ENCODE peak calls at places on chromosome 5, in seven cellular contexts. Q, K, L, U, F, X and T are unnamed samples.

GRCh38 chr5:179759961-179760541 is 27.4 kb downstream of the MAML1 start:
- ATAC-seq in Q (peak; percentile 58), K (peak; percentile 74), L (peak; percentile 69), U (peak; percentile 77), F (no peak), X (no peak), T (no peak)

GRCh38 chr5:79834420-79835219 is 145.0 kb downstream of the CMYA5 start:
- ATAC-seq in Q (no peak), K (peak; percentile 18), L (peak; percentile 10), U (no peak), F (no peak), X (no peak), T (no peak)

GRCh38 chr5:40396312-40396711 is 283.4 kb upstream of the PTGER4 start:
- ATAC-seq in Q (peak; percentile 44), K (no peak), L (no peak), U (no peak), F (no peak), X (no peak), T (no peak)

GRCh38 chr5:38731461-38731860 is 114.4 kb upstream of the OSMR start:
- ATAC-seq in Q (no peak), K (no peak), L (no peak), U (no peak), F (no peak), X (no peak), T (no peak)

GRCh38 chr5:96649251-96649937 is 12.8 kb upstream of the CAST start:
- ATAC-seq in Q (no peak), K (no peak), L (no peak), U (no peak), F (no peak), X (no peak), T (no peak)

GRCh38 chr5:79025054-79025465 is 40.0 kb upstream of the ARSB start:
- ATAC-seq in Q (peak; percentile 67), K (peak; percentile 64), L (peak; percentile 62), U (peak; percentile 49), F (no peak), X (peak; percentile 43), T (no peak)

GRCh38 chr5:10546186-10546585 is 17.7 kb upstream of the ANKRD33B start:
- ATAC-seq in Q (no peak), K (no peak), L (no peak), U (no peak), F (no peak), X (no peak), T (no peak)

GRCh38 chr5:36180556-36181350 is 28.8 kb downstream of the SKP2 start:
- ATAC-seq in Q (no peak), K (no peak), L (no peak), U (no peak), F (no peak), X (no peak), T (no peak)

GRCh38 chr5:27472875-27473274 is 434.5 kb upstream of the CDH9 start:
- ATAC-seq in Q (peak; percentile 78), K (no peak), L (no peak), U (no peak), F (no peak), X (no peak), T (no peak)

GRCh38 chr5:92353107-92354030 is 970.3 kb upstream of the ARRDC3 start:
- ATAC-seq in Q (peak; percentile 77), K (no peak), L (no peak), U (no peak), F (no peak), X (no peak), T (no peak)

GRCh38 chr5:132233811-132234683 is 6.4 kb upstream of the P4HA2 start:
- ATAC-seq in Q (no peak), K (no peak), L (no peak), U (no peak), F (no peak), X (no peak), T (no peak)

GRCh38 chr5:91150189-91150588 is 232.9 kb downstream of the ARRDC3 start:
- ATAC-seq in Q (no peak), K (no peak), L (peak; percentile 40), U (peak; percentile 96), F (no peak), X (no peak), T (peak; percentile 92)

GRCh38 chr5:151819830-151820229 is 48.1 kb downstream of the G3BP1 start:
- ATAC-seq in Q (no peak), K (no peak), L (no peak), U (no peak), F (no peak), X (no peak), T (no peak)

GRCh38 chr5:38456657-38457056 is 99.8 kb downstream of the LIFR start:
- ATAC-seq in Q (no peak), K (peak; percentile 61), L (no peak), U (no peak), F (no peak), X (no peak), T (peak; percentile 18)

GRCh38 chr5:109309326-109310063 is 100.3 kb downstream of the PJA2 start:
- ATAC-seq in Q (no peak), K (peak; percentile 98), L (no peak), U (no peak), F (no peak), X (no peak), T (no peak)

GRCh38 chr5:77696120-77696519 is 57.6 kb upstream of the OTP start:
- ATAC-seq in Q (no peak), K (no peak), L (no peak), U (no peak), F (no peak), X (no peak), T (no peak)

GRCh38 chr5:145848854-145849253 is 13.7 kb upstream of the PRELID2 start:
- ATAC-seq in Q (no peak), K (no peak), L (no peak), U (no peak), F (no peak), X (no peak), T (peak; percentile 71)

GRCh38 chr5:71481441-71481840 is 26.0 kb downstream of the BDP1 start:
- ATAC-seq in Q (no peak), K (no peak), L (no peak), U (no peak), F (no peak), X (no peak), T (no peak)

GRCh38 chr5:54558362-54558761 is 40.8 kb downstream of the SNX18 start:
- ATAC-seq in Q (no peak), K (no peak), L (no peak), U (no peak), F (no peak), X (no peak), T (no peak)

GRCh38 chr5:14359069-14360043 is 216.2 kb downstream of the TRIO start:
- ATAC-seq in Q (no peak), K (no peak), L (no peak), U (no peak), F (no peak), X (no peak), T (no peak)

GRCh38 chr5:56148453-56148971 is 84.6 kb downstream of the ANKRD55 start:
- ATAC-seq in Q (peak; percentile 92), K (no peak), L (no peak), U (peak; percentile 79), F (peak; percentile 64), X (peak; percentile 31), T (no peak)

GRCh38 chr5:160701403-160701802 is 150.6 kb downstream of the ATP10B start:
- ATAC-seq in Q (no peak), K (no peak), L (no peak), U (peak; percentile 28), F (no peak), X (no peak), T (no peak)

GRCh38 chr5:90135979-90136378 is 273.6 kb downstream of the CETN3 start:
- ATAC-seq in Q (peak; percentile 73), K (no peak), L (peak; percentile 6), U (peak; percentile 23), F (no peak), X (no peak), T (no peak)

GRCh38 chr5:150765789-150766149 is 7.0 kb upstream of the DCTN4 start:
- ATAC-seq in Q (no peak), K (no peak), L (no peak), U (no peak), F (no peak), X (no peak), T (no peak)

GRCh38 chr5:77200663-77201062 is 9.8 kb upstream of the PDE8B start:
- ATAC-seq in Q (no peak), K (no peak), L (peak; percentile 41), U (peak; percentile 49), F (no peak), X (no peak), T (no peak)